ENCODE peak calls at places on chromosomes 11 and 22, in four cellular contexts. C is NCI-H510A; S is brain microvascular endothelial cell; O is activated T-helper 1 cell treated with anti-CD3 and anti-CD28 coated beads, Interleukin-12 subunit alpha, Interleukin-12 subunit beta, Interleukin-2, Interleukin-4 antibody, amounts not matched to agents 30 ng/mL and 10 ng/mL and 1 ng/mL, durations not matched to agents 14 hours and 24 hours and 36 hours. A is an unnamed sample.

GRCh38 chr11:1631066-1631568 is 1.5 kb downstream of the KRTAP5-5 start:
- DNase-seq in C (no peak), S (no peak), O (no peak), A (no peak)

GRCh38 chr11:93921695-93922468 is 71.5 kb upstream of the VSTM5 start:
- DNase-seq in C (no peak), S (peak; percentile 34), O (peak; percentile 7), A (peak; percentile 75)

GRCh38 chr11:120517390-120518315 is 6.1 kb downstream of the GRIK4 start:
- DNase-seq in C (no peak), S (peak; percentile 34), O (no peak), A (peak; percentile 79)

GRCh38 chr11:112525844-112526590 is 265.4 kb upstream of the PLET1 start:
- DNase-seq in C (no peak), S (no peak), O (no peak), A (no peak)

GRCh38 chr22:26429458-26430238 is 588 bp downstream of the ASPHD2 start:
- DNase-seq in C (no peak), S (no peak), O (no peak), A (no peak)

GRCh38 chr11:46160100-46160499 is 38.8 kb upstream of the PHF21A start:
- DNase-seq in C (no peak), S (no peak), O (no peak), A (no peak)

GRCh38 chr11:70210051-70210501 is 7.0 kb downstream of the FADD start:
- DNase-seq in C (no peak), S (peak; percentile 94), O (no peak), A (no peak)

GRCh38 chr11:112082729-112083128 is 3.8 kb downstream of the TIMM8B start:
- DNase-seq in C (no peak), S (peak; percentile 54), O (no peak), A (peak; percentile 58)

GRCh38 chr11:74057251-74058151 is 48.6 kb upstream of the UCP3 start:
- DNase-seq in C (no peak), S (peak; percentile 66), O (no peak), A (peak; percentile 69)

GRCh38 chr11:2577071-2578005 is 122.5 kb downstream of the KCNQ1OT1 start:
- DNase-seq in C (no peak), S (no peak), O (no peak), A (no peak)

GRCh38 chr11:8652140-8652539 is 30.3 kb downstream of the TRIM66 start:
- DNase-seq in C (no peak), S (peak; percentile 67), O (no peak), A (peak; percentile 79)

GRCh38 chr11:2513441-2513840 is 68.6 kb downstream of the KCNQ1 start:
- DNase-seq in C (no peak), S (no peak), O (no peak), A (no peak)

GRCh38 chr11:64385953-64386704 is 27.2 kb downstream of the RPS6KA4 start:
- DNase-seq in C (no peak), S (peak; percentile 56), O (no peak), A (no peak)

GRCh38 chr11:18671246-18671645 is 27.3 kb upstream of the TMEM86A start:
- DNase-seq in C (no peak), S (no peak), O (no peak), A (no peak)

GRCh38 chr11:62880231-62880802 is 379 bp upstream of the SLC3A2 start:
- DNase-seq in C (no peak), S (peak; percentile 69), O (no peak), A (peak; percentile 80)

GRCh38 chr11:22192289-22192641 is 620 bp upstream of the ANO5 start:
- DNase-seq in C (no peak), S (no peak), O (no peak), A (peak; percentile 12)

GRCh38 chr22:46931414-46931813 is 169.0 kb downstream of the TBC1D22A start:
- DNase-seq in C (no peak), S (peak; percentile 23), O (no peak), A (no peak)

GRCh38 chr11:58394195-58394594 is 12.5 kb downstream of the OR5B3 start:
- DNase-seq in C (no peak), S (peak; percentile 70), O (no peak), A (peak; percentile 63)

GRCh38 chr11:16356751-16357365 is 512 bp upstream of the SOX6 start:
- DNase-seq in C (no peak), S (peak; percentile 5), O (no peak), A (peak; percentile 18)

GRCh38 chr22:47201996-47202818 is 439.8 kb downstream of the TBC1D22A start:
- DNase-seq in C (no peak), S (no peak), O (no peak), A (no peak)

GRCh38 chr11:117823941-117824420 is 563 bp downstream of the FXYD2 start:
- DNase-seq in C (no peak), S (no peak), O (no peak), A (no peak)

GRCh38 chr11:1501421-1502167 is 15.0 kb upstream of the MOB2 start:
- DNase-seq in C (no peak), S (no peak), O (no peak), A (no peak)

GRCh38 chr11:69819541-69820070 is 390 bp upstream of the FGF3 start:
- DNase-seq in C (no peak), S (no peak), O (no peak), A (no peak)

GRCh38 chr22:45896153-45896951 is 80.6 kb downstream of the WNT7B start:
- DNase-seq in C (peak; percentile 67), S (no peak), O (no peak), A (no peak)

GRCh38 chr22:49381595-49382450 is 445.9 kb downstream of the BRD1 start:
- DNase-seq in C (peak; percentile 25), S (no peak), O (no peak), A (no peak)

GRCh38 chr22:37273126-37273845 is 9.0 kb upstream of the CYTH4 start:
- DNase-seq in C (no peak), S (peak; percentile 74), O (no peak), A (peak; percentile 64)

GRCh38 chr11:33135216-33135615 is 26.1 kb downstream of the CSTF3 start:
- DNase-seq in C (no peak), S (peak; percentile 55), O (no peak), A (peak; percentile 33)

GRCh38 chr22:20436309-20437252 is 1.0 kb downstream of the SCARF2 start:
- DNase-seq in C (no peak), S (no peak), O (no peak), A (peak; percentile 89)

GRCh38 chr22:48185656-48186055 is 1423.2 kb downstream of the TBC1D22A start:
- DNase-seq in C (no peak), S (no peak), O (no peak), A (no peak)

GRCh38 chr11:126919147-126919823 is 81.3 kb downstream of the KIRREL3 start:
- DNase-seq in C (no peak), S (no peak), O (no peak), A (no peak)

GRCh38 chr11:56783448-56784041 is 35.0 kb upstream of the OR9G4 start:
- DNase-seq in C (no peak), S (peak; percentile 17), O (no peak), A (peak; percentile 16)

GRCh38 chr11:11426226-11426915 is 73.3 kb upstream of the CSNK2A3 start:
- DNase-seq in C (no peak), S (no peak), O (no peak), A (no peak)

GRCh38 chr11:16059332-16059731 is 297.0 kb downstream of the SOX6 start:
- DNase-seq in C (no peak), S (no peak), O (no peak), A (no peak)

GRCh38 chr11:121687961-121688566 is 235.3 kb upstream of the SORL1-AS1 start:
- DNase-seq in C (no peak), S (peak; percentile 75), O (no peak), A (peak; percentile 43)

GRCh38 chr11:122422707-122423106 is 232.8 kb upstream of the UBASH3B start:
- DNase-seq in C (no peak), S (no peak), O (no peak), A (no peak)

GRCh38 chr22:49094858-49095257 is 732.8 kb downstream of the BRD1 start:
- DNase-seq in C (no peak), S (no peak), O (no peak), A (no peak)

GRCh38 chr22:41557401-41558240 is 3.2 kb upstream of the CSDC2 start:
- DNase-seq in C (peak; percentile 58), S (peak; percentile 71), O (no peak), A (peak; percentile 91)